ENCODE peak calls at places on chromosomes 7 and 10, in six cellular contexts. Y, Q, W, E, S and U are unnamed samples.

GRCh38 chr7:41977165-41977651 is 259.8 kb downstream of the GLI3 start:
- DNase-seq in Y (peak; percentile 28), Q (peak; percentile 34), W (peak; percentile 63), E (peak; percentile 59), S (peak; percentile 15), U (peak; percentile 40)

GRCh38 chr10:129768437-129769355 is 195.4 kb downstream of the EBF3 start:
- DNase-seq in Y (no peak), Q (no peak), W (peak; percentile 72), E (no peak), S (no peak), U (no peak)

GRCh38 chr7:4115442-4115841 is 566.7 kb upstream of the FOXK1 start:
- DNase-seq in Y (no peak), Q (no peak), W (no peak), E (no peak), S (no peak), U (no peak)

GRCh38 chr7:100171087-100171681 is 2.8 kb upstream of the GAL3ST4 start:
- DNase-seq in Y (no peak), Q (no peak), W (peak; percentile 84), E (no peak), S (no peak), U (no peak)

GRCh38 chr7:79293655-79294142 is 159.8 kb downstream of the MAGI2 start:
- DNase-seq in Y (peak; percentile 71), Q (no peak), W (no peak), E (no peak), S (no peak), U (no peak)

GRCh38 chr7:65840446-65840845 is 32.4 kb upstream of the VKORC1L1 start:
- DNase-seq in Y (no peak), Q (no peak), W (peak; percentile 66), E (peak; percentile 91), S (no peak), U (no peak)

GRCh38 chr10:112985701-112986510 is 35.9 kb downstream of the TCF7L2 start:
- DNase-seq in Y (no peak), Q (no peak), W (no peak), E (no peak), S (peak; percentile 25), U (no peak)

GRCh38 chr10:130495116-130495862 is 359.1 kb downstream of the GLRX3 start:
- DNase-seq in Y (no peak), Q (no peak), W (no peak), E (no peak), S (no peak), U (no peak)

GRCh38 chr7:37908221-37908788 is 8.3 kb downstream of the SFRP4 start:
- DNase-seq in Y (no peak), Q (no peak), W (no peak), E (no peak), S (no peak), U (no peak)

GRCh38 chr10:63720072-63720537 is 198.9 kb downstream of the REEP3 start:
- DNase-seq in Y (no peak), Q (no peak), W (peak; percentile 61), E (peak; percentile 92), S (peak; percentile 50), U (peak; percentile 48)

GRCh38 chr7:124667312-124667711 is 98.3 kb downstream of the GPR37 start:
- DNase-seq in Y (no peak), Q (no peak), W (no peak), E (no peak), S (no peak), U (no peak)

GRCh38 chr7:117810642-117811512 is 62.4 kb downstream of the CTTNBP2 start:
- DNase-seq in Y (no peak), Q (no peak), W (peak; percentile 53), E (no peak), S (no peak), U (no peak)

GRCh38 chr7:132206594-132206993 is 369.7 kb downstream of the PLXNA4 start:
- DNase-seq in Y (no peak), Q (no peak), W (no peak), E (no peak), S (no peak), U (no peak)

GRCh38 chr10:125448596-125448995 is 234.4 kb downstream of the TEX36 start:
- DNase-seq in Y (peak; percentile 28), Q (no peak), W (peak; percentile 70), E (peak; percentile 75), S (peak; percentile 25), U (peak; percentile 10)

GRCh38 chr7:2214636-2215035 is 18.1 kb downstream of the MAD1L1 start:
- DNase-seq in Y (no peak), Q (no peak), W (no peak), E (no peak), S (no peak), U (no peak)

GRCh38 chr10:117442521-117442920 is 67.3 kb upstream of the PDZD8 start:
- DNase-seq in Y (no peak), Q (no peak), W (no peak), E (no peak), S (no peak), U (no peak)

DNA sequence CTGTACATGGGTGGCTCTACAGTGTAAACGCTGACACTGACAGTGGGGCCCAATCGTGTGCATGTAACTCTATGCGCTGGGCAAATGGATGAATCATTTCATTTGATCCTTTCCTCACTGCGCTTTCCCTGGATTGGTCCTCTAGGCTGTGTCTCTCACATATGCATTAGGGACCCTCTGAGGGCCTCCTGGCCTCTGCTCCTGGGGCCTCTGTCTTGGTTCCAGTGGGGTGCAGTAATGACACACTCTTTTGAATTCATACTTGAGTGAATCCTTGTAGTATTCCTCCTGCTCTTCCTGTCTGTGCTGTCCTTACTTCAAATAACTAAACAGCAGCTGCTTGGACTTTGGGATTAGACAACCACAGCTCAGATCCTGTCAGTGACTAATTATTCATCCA is 176.5 kb upstream of the ADO start:
- DNase-seq in Y (no peak), Q (no peak), W (no peak), E (no peak), S (no peak), U (no peak)
- H3K4me1 ChIP-seq in Y (peaks cover 29% of the 10 kb centered on the region), Q (no peaks in the 10 kb centered on the region), W (no peaks in the 10 kb centered on the region), E (peaks cover 43% of the 10 kb centered on the region), S (no peaks in the 10 kb centered on the region), U (peaks cover 3% of the 10 kb centered on the region)

DNA sequence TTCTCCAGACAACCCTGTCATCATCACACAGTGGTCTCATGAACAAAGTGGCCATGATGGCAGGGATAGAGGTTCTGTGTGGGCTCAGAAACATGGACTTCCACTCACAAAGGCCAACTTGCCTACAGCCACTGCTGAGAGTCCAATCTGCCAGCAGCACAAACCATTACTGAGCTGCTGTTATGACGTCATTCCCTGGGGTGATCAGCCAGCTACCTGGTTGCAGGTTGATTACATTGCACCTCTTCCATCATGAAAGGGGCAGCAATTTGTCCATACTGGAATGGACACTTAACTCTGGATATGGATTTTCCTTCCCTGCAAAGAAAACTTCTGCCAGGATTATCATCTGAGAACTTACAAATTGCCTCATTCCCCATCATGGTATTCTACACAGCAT is 1275.9 kb downstream of the TYW1 start:
- DNase-seq in Y (no peak), Q (no peak), W (no peak), E (no peak), S (no peak), U (no peak)
- H3K4me1 ChIP-seq in Y (peaks cover 13% of the 10 kb centered on the region), Q (no peaks in the 10 kb centered on the region), W (no peaks in the 10 kb centered on the region), E (no peaks in the 10 kb centered on the region), S (no peaks in the 10 kb centered on the region), U (no peaks in the 10 kb centered on the region)

DNA sequence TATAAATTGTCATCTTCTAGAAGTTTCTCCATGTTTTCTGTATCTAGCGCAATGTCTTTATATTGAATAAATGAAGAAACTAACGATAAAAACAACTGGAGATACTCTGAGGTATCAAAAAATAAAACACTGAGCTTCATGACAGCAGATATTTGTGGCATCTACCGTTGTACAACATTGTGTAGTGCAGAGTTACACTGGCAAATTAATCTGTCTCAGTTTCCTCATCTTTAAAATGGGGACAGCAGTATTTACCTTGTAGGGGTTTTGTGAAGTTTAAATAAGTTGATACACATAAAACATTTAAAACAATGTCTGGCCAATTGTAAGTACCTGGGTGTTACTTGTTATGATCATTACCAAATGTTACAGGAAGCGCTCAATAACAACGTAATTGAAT is 10.4 kb downstream of the ITGB1 start:
- DNase-seq in Y (no peak), Q (no peak), W (no peak), E (no peak), S (no peak), U (no peak)
- H3K4me1 ChIP-seq in Y (peaks cover 96% of the 10 kb centered on the region), Q (peaks cover 68% of the 10 kb centered on the region), W (peaks cover 49% of the 10 kb centered on the region), E (peaks cover 98% of the 10 kb centered on the region), S (peaks cover 41% of the 10 kb centered on the region), U (peaks cover 32% of the 10 kb centered on the region)

DNA sequence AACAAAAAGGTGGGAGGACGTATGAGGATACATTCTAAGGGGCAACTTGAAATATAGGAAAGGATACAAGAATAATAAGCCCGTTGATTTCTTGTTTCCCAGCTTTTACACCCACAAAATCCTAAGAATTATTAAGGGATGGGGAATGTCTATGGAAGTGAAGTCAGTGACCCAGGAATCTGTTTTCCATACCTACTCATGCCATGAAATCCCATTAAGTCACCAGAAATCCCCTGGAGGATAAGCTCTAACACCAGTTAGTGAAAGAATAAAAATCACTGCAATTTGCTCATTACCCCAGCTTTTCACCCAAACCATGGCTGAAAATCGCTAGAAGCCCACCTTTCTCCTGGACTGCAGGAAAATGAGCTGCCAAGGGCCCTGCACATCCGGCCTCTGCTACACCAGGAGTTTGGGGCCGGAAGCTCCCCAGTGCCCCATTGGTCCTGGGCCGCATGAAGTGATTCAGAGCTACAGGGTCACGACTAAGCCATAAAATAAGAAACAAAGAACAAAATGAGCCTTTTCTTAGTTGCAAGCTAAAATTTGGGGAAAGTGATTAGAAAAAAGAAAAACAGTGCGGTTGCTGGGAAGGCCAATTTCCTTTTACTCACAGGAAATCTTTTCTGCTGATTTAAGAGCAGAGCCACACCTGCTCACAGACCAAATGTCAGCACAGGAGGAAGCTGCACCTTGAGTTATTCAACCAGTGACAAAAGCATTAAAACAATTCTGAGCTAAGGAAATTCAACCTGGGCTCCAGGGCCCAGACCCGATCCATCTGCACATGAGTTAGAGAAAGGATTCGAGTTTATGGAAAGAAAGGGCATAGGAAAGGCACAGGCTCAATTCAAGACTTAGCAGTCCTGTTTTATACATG is 40.3 kb downstream of the HIPK2 start:
- DNase-seq in Y (no peak), Q (no peak), W (no peak), E (no peak), S (no peak), U (no peak)
- H3K4me1 ChIP-seq in Y (peaks cover 79% of the 10 kb centered on the region), Q (peaks cover 94% of the 10 kb centered on the region), W (peaks cover 18% of the 10 kb centered on the region), E (no peaks in the 10 kb centered on the region), S (no peaks in the 10 kb centered on the region), U (peaks cover 11% of the 10 kb centered on the region)

GRCh38 chr10:86956841-86957448 is 470 bp downstream of the MMRN2 start:
- DNase-seq in Y (no peak), Q (no peak), W (no peak), E (no peak), S (no peak), U (no peak)

GRCh38 chr10:86956195-86956840 is 1.1 kb downstream of the MMRN2 start:
- DNase-seq in Y (no peak), Q (no peak), W (no peak), E (no peak), S (no peak), U (no peak)

GRCh38 chr10:86958109-86958830 is at the start of gene SNCG:
- DNase-seq in Y (no peak), Q (no peak), W (no peak), E (no peak), S (no peak), U (no peak)

GRCh38 chr10:86958831-86959736 is 685 bp downstream of the SNCG start:
- DNase-seq in Y (peak; percentile 63), Q (no peak), W (no peak), E (no peak), S (no peak), U (no peak)

GRCh38 chr10:86957471-86958108 is at the start of gene MMRN2:
- DNase-seq in Y (no peak), Q (no peak), W (no peak), E (no peak), S (no peak), U (no peak)
- H3K4me1 ChIP-seq in Y (peaks cover 56% of the 10 kb centered on the region), Q (peaks cover 24% of the 10 kb centered on the region), W (peaks cover 33% of the 10 kb centered on the region), E (no peaks in the 10 kb centered on the region), S (no peaks in the 10 kb centered on the region), U (peaks cover 15% of the 10 kb centered on the region)

GRCh38 chr7:19930851-19931250 is 157.4 kb upstream of the TMEM196 start:
- DNase-seq in Y (no peak), Q (no peak), W (no peak), E (no peak), S (no peak), U (no peak)
- H3K4me1 ChIP-seq in Y (peaks cover 18% of the 10 kb centered on the region), Q (no peaks in the 10 kb centered on the region), W (no peaks in the 10 kb centered on the region), E (no peaks in the 10 kb centered on the region), S (no peaks in the 10 kb centered on the region), U (no peaks in the 10 kb centered on the region)